ENCODE peak calls at places on chromosomes 1 and 21, in five cellular contexts. J is naive thymus-derived CD4-positive, alpha-beta T cell; M is tibial nerve; H is vagina; K is thoracic aorta. F is an unnamed sample.

GRCh38 chr1:56569661-56570060 is 9.7 kb downstream of the PLPP3 start:
- DNase-seq in J (no peak), M (no peak), H (no peak), K (no peak), F (no peak)

GRCh38 chr21:35852820-35853219 is 207.5 kb downstream of the SETD4 start:
- DNase-seq in J (no peak), M (no peak), H (no peak), K (no peak), F (no peak)

GRCh38 chr1:213171711-213172110 is 120.7 kb downstream of the RPS6KC1 start:
- DNase-seq in J (no peak), M (no peak), H (no peak), K (no peak), F (no peak)

GRCh38 chr1:17485280-17485679 is 45.8 kb upstream of the RCC2 start:
- DNase-seq in J (no peak), M (no peak), H (no peak), K (no peak), F (no peak)

GRCh38 chr1:117631361-117631760 is 25.5 kb downstream of the TENT5C start:
- DNase-seq in J (no peak), M (no peak), H (no peak), K (no peak), F (no peak)

GRCh38 chr21:26153758-26154157 is 16.8 kb downstream of the APP start:
- DNase-seq in J (no peak), M (no peak), H (no peak), K (no peak), F (no peak)

GRCh38 chr1:15950763-15951295 is 25.1 kb downstream of the ZBTB17 start:
- DNase-seq in J (no peak), M (peak; percentile 52), H (no peak), K (no peak), F (no peak)

GRCh38 chr1:46432781-46433327 is 38.7 kb downstream of the FAAH start:
- DNase-seq in J (no peak), M (no peak), H (no peak), K (no peak), F (no peak)

GRCh38 chr21:15062566-15062965 is 2.2 kb downstream of the NRIP1 start:
- DNase-seq in J (peak; percentile 24), M (no peak), H (no peak), K (no peak), F (no peak)

GRCh38 chr1:205293350-205294074 is 28.0 kb downstream of the NUAK2 start:
- DNase-seq in J (no peak), M (no peak), H (no peak), K (no peak), F (peak; percentile 17)

GRCh38 chr1:243979396-243979795 is 71.7 kb upstream of the ZBTB18 start:
- DNase-seq in J (no peak), M (no peak), H (no peak), K (no peak), F (peak; percentile 24)

GRCh38 chr1:25958475-25958874 is 39.4 kb downstream of the PAFAH2 start:
- DNase-seq in J (no peak), M (no peak), H (no peak), K (no peak), F (no peak)

GRCh38 chr1:202237052-202237451 is 43.5 kb downstream of the LGR6 start:
- DNase-seq in J (no peak), M (no peak), H (no peak), K (no peak), F (peak; percentile 53)

GRCh38 chr1:238690415-238690814 is 696.0 kb upstream of the CHRM3 start:
- DNase-seq in J (no peak), M (no peak), H (no peak), K (no peak), F (no peak)

GRCh38 chr21:37371041-37371397 is 4.4 kb downstream of the DYRK1A start:
- DNase-seq in J (no peak), M (no peak), H (no peak), K (no peak), F (no peak)

GRCh38 chr1:178612261-178612660 is 99.4 kb downstream of the TEX35 start:
- DNase-seq in J (no peak), M (no peak), H (no peak), K (no peak), F (no peak)

GRCh38 chr1:23004112-23004511 is 11.5 kb downstream of the TEX46 start:
- DNase-seq in J (no peak), M (no peak), H (no peak), K (no peak), F (no peak)

GRCh38 chr1:154812911-154813816 is 56.9 kb downstream of the KCNN3 start:
- DNase-seq in J (no peak), M (no peak), H (no peak), K (no peak), F (no peak)

GRCh38 chr21:37670883-37671282 is 245.4 kb downstream of the KCNJ6 start:
- DNase-seq in J (no peak), M (no peak), H (no peak), K (no peak), F (no peak)

GRCh38 chr1:179798864-179799516 is 55.9 kb downstream of the FAM163A start:
- DNase-seq in J (no peak), M (no peak), H (no peak), K (no peak), F (no peak)

GRCh38 chr21:29506214-29506613 is 207.5 kb downstream of the BACH1 start:
- DNase-seq in J (no peak), M (no peak), H (no peak), K (no peak), F (no peak)

GRCh38 chr1:67682659-67683197 is 2.3 kb upstream of the GADD45A start:
- DNase-seq in J (no peak), M (no peak), H (no peak), K (no peak), F (no peak)

GRCh38 chr21:41651830-41652229 is 115.0 kb downstream of the RIPK4 start:
- DNase-seq in J (no peak), M (no peak), H (no peak), K (no peak), F (no peak)

GRCh38 chr21:17371470-17371869 is 141.4 kb upstream of the CXADR start:
- DNase-seq in J (no peak), M (no peak), H (no peak), K (no peak), F (no peak)

DNA sequence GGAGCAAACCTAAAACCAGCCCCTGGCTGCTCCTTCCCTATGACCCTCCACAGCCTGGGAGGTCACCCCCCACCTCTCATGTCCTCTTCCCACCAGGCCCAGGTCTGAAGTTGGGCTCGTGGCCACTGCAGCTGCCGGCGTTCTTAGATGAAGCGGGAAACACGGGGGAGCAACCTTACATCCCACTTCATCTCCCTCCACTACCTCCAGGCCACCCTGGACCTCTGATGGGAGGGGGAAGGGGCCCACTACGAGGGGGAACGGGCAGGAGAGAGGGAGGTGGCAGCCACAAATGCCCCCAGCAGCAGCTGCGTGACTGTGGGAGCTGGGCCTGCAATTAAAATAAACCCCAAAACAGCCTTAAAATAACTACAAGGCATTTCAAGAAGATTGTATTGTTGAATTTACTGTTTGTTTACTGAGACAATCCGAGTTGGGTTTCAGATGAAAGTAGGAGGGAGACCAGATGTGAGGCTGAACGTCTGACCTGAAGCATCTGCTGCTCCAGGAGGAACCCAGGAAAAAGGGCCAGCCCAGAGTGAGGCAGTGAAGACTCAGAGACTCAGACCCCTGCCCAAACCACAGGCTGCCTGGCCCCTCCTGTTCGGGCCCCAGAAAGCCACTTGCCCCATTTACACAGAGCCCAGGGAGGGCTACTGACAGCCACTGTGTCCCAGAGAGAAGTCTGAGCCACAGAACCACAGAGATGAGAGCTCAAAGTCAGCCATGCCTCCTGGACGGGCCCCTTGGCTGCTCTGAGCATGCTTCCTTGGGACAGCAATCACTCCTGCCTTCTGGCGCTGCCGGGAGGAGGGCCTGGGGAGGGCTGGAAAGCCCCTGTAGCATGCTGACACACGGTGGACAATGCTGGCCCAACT is 59.8 kb downstream of the GLIS1 start:
- DNase-seq in J (no peak), M (no peak), H (no peak), K (no peak), F (no peak)
- H3K27ac ChIP-seq in J (no peak overlapping the region), M (no peak overlapping the region), H (peak overlapping the region; percentile 30), K (no peak overlapping the region), F (no peak overlapping the region)

GRCh38 chr1:9422921-9423505 is 116.3 kb upstream of the SLC25A33 start:
- DNase-seq in J (no peak), M (no peak), H (no peak), K (no peak), F (no peak)
- H3K27ac ChIP-seq in J (no peak overlapping the region), M (no peak overlapping the region), H (no peak overlapping the region), K (no peak overlapping the region), F (no peak overlapping the region)

DNA sequence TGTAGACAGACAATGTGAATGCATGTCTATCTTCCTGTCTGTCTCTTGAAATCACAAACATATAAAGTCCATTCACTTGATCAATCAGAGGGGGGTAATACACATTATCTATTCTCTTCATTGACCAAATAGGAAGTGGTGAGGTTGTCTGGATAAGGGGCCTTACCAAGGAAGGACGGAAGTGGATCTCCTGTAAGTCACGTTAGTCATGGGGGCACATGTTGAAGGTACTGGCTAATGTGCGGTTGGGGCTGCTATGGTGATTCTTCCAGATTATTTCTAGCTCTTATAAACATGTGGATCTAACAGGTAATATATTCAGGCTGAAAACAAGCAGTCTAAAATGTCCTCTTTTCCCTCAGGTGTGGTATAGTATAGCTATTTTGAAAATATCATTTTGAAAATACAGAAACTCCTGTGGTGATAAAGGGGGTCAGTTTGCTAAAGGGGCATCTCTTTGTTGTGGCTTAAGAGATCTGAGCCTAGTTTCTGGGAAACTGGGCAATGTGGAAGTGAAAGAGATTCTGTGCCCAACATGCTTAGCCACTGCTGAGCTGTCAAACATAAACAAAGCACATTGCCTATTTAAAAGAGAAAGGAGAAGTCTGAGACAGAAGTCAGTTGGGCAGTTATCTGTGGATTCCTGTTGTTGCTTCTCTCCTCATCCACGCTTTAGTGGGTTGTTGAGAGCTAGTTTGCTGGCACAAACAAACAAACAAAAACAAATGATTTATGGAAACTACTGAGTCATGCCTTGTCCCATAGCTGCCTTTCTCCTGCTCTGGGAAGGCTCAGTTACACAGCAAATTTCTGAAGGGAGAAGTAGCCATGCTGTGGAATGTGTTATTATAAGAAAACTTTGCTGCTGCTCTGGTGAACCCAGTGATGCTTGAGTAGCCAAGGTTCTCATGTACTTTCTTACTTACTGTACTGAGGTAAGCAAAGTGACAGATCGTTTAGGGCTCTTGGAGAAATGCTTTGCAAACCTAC is 166.9 kb downstream of the HLX start:
- DNase-seq in J (no peak), M (no peak), H (no peak), K (no peak), F (no peak)
- H3K27ac ChIP-seq in J (no peak overlapping the region), M (no peak overlapping the region), H (no peak overlapping the region), K (no peak overlapping the region), F (no peak overlapping the region)

GRCh38 chr1:1892763-1893120 is 1.9 kb upstream of the GNB1 start:
- DNase-seq in J (no peak), M (no peak), H (no peak), K (no peak), F (peak; percentile 51)
- H3K27ac ChIP-seq in J (peak overlapping the region; percentile 96), M (peak overlapping the region; percentile 90), H (peak overlapping the region; percentile 94), K (no peak overlapping the region), F (no peak overlapping the region)

DNA sequence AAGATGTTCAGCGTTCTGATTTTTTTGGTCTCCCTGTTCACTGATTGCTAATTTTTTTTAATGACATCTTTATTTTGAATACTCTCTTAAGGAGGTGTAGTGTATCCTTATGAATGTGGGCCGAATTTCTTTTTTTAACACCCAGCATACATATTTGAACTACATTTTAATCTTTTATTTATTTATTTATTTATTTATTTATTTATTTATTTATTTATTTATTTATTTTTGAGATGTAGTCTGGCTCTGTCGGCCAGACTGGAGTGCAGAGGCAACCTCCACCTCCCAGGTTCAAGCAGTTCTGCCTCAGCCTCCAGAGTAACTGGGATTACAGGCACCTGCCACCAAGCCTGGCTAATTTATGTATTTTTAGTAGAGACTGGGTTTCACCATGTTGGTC is 15.1 kb downstream of the ZBTB8A start:
- DNase-seq in J (no peak), M (no peak), H (no peak), K (no peak), F (no peak)
- H3K27ac ChIP-seq in J (no peak overlapping the region), M (no peak overlapping the region), H (no peak overlapping the region), K (no peak overlapping the region), F (no peak overlapping the region)

F was measured in pancreas.